ENCODE peak calls at places on chromosomes 6 and 20, in seven cellular contexts. One of them, this sample, is unnamed.

GRCh38 chr6:7471171-7471570 is 70.3 kb upstream of the DSP start:
- DNase-seq in activated T-cell treated with anti-CD3 and anti-CD28 coated beads, Interleukin-2, amount 50 U/mL, for 4 hours: no peak
- DNase-seq in A549: no peak
- DNase-seq in activated naive CD4-positive, alpha-beta T cell: no peak
- DNase-seq in OCI-M1: peak; percentile 79
- DNase-seq in GM04504: no peak
- DNase-seq in left ventricle myocardium inferior: no peak
- DNase-seq in this sample: no peak

GRCh38 chr20:1430004-1430451 is 36.6 kb downstream of the NSFL1C start:
- DNase-seq in activated T-cell treated with anti-CD3 and anti-CD28 coated beads, Interleukin-2, amount 50 U/mL, for 4 hours: no peak
- DNase-seq in A549: no peak
- DNase-seq in activated naive CD4-positive, alpha-beta T cell: no peak
- DNase-seq in OCI-M1: no peak
- DNase-seq in GM04504: peak; percentile 70
- DNase-seq in left ventricle myocardium inferior: no peak
- DNase-seq in this sample: peak; percentile 88

GRCh38 chr6:123393333-123393732 is 243.4 kb downstream of the TRDN start:
- DNase-seq in activated T-cell treated with anti-CD3 and anti-CD28 coated beads, Interleukin-2, amount 50 U/mL, for 4 hours: no peak
- DNase-seq in A549: peak; percentile 5
- DNase-seq in activated naive CD4-positive, alpha-beta T cell: no peak
- DNase-seq in OCI-M1: peak; percentile 82
- DNase-seq in GM04504: no peak
- DNase-seq in left ventricle myocardium inferior: no peak
- DNase-seq in this sample: no peak

GRCh38 chr6:157635388-157636244 is 187.4 kb upstream of the SNX9 start:
- DNase-seq in activated T-cell treated with anti-CD3 and anti-CD28 coated beads, Interleukin-2, amount 50 U/mL, for 4 hours: no peak
- DNase-seq in A549: no peak
- DNase-seq in activated naive CD4-positive, alpha-beta T cell: no peak
- DNase-seq in OCI-M1: no peak
- DNase-seq in GM04504: no peak
- DNase-seq in left ventricle myocardium inferior: no peak
- DNase-seq in this sample: no peak

GRCh38 chr6:138999949-139000725 is 12.1 kb upstream of the REPS1 start:
- DNase-seq in activated T-cell treated with anti-CD3 and anti-CD28 coated beads, Interleukin-2, amount 50 U/mL, for 4 hours: no peak
- DNase-seq in A549: no peak
- DNase-seq in activated naive CD4-positive, alpha-beta T cell: no peak
- DNase-seq in OCI-M1: no peak
- DNase-seq in GM04504: no peak
- DNase-seq in left ventricle myocardium inferior: no peak
- DNase-seq in this sample: no peak

GRCh38 chr6:56435326-56435725 is 187.9 kb upstream of the COL21A1 start:
- DNase-seq in activated T-cell treated with anti-CD3 and anti-CD28 coated beads, Interleukin-2, amount 50 U/mL, for 4 hours: no peak
- DNase-seq in A549: no peak
- DNase-seq in activated naive CD4-positive, alpha-beta T cell: no peak
- DNase-seq in OCI-M1: no peak
- DNase-seq in GM04504: no peak
- DNase-seq in left ventricle myocardium inferior: no peak
- DNase-seq in this sample: no peak

GRCh38 chr20:52830598-52830997 is 141.6 kb upstream of the TSHZ2 start:
- DNase-seq in activated T-cell treated with anti-CD3 and anti-CD28 coated beads, Interleukin-2, amount 50 U/mL, for 4 hours: no peak
- DNase-seq in A549: no peak
- DNase-seq in activated naive CD4-positive, alpha-beta T cell: no peak
- DNase-seq in OCI-M1: no peak
- DNase-seq in GM04504: no peak
- DNase-seq in left ventricle myocardium inferior: no peak
- DNase-seq in this sample: no peak

GRCh38 chr20:13220857-13221297 is at the start of gene ISM1:
- DNase-seq in activated T-cell treated with anti-CD3 and anti-CD28 coated beads, Interleukin-2, amount 50 U/mL, for 4 hours: peak; percentile 35
- DNase-seq in A549: peak; percentile 32
- DNase-seq in activated naive CD4-positive, alpha-beta T cell: no peak
- DNase-seq in OCI-M1: peak; percentile 30
- DNase-seq in GM04504: no peak
- DNase-seq in left ventricle myocardium inferior: no peak
- DNase-seq in this sample: no peak

GRCh38 chr6:68632620-68633195 is 2.4 kb upstream of the ADGRB3 start:
- DNase-seq in activated T-cell treated with anti-CD3 and anti-CD28 coated beads, Interleukin-2, amount 50 U/mL, for 4 hours: no peak
- DNase-seq in A549: no peak
- DNase-seq in activated naive CD4-positive, alpha-beta T cell: no peak
- DNase-seq in OCI-M1: peak; percentile 27
- DNase-seq in GM04504: no peak
- DNase-seq in left ventricle myocardium inferior: no peak
- DNase-seq in this sample: no peak

GRCh38 chr20:57657537-57658446 is 37.6 kb upstream of the ZBP1 start:
- DNase-seq in activated T-cell treated with anti-CD3 and anti-CD28 coated beads, Interleukin-2, amount 50 U/mL, for 4 hours: peak; percentile 34
- DNase-seq in A549: no peak
- DNase-seq in activated naive CD4-positive, alpha-beta T cell: no peak
- DNase-seq in OCI-M1: no peak
- DNase-seq in GM04504: no peak
- DNase-seq in left ventricle myocardium inferior: peak; percentile 73
- DNase-seq in this sample: no peak

GRCh38 chr20:11387189-11387754 is 530.4 kb upstream of the BTBD3 start:
- DNase-seq in activated T-cell treated with anti-CD3 and anti-CD28 coated beads, Interleukin-2, amount 50 U/mL, for 4 hours: no peak
- DNase-seq in A549: peak; percentile 93
- DNase-seq in activated naive CD4-positive, alpha-beta T cell: no peak
- DNase-seq in OCI-M1: no peak
- DNase-seq in GM04504: peak; percentile 71
- DNase-seq in left ventricle myocardium inferior: no peak
- DNase-seq in this sample: peak; percentile 36

GRCh38 chr6:48472121-48472520 is 361.1 kb upstream of the PTCHD4 start:
- DNase-seq in activated T-cell treated with anti-CD3 and anti-CD28 coated beads, Interleukin-2, amount 50 U/mL, for 4 hours: no peak
- DNase-seq in A549: no peak
- DNase-seq in activated naive CD4-positive, alpha-beta T cell: no peak
- DNase-seq in OCI-M1: peak; percentile 22
- DNase-seq in GM04504: no peak
- DNase-seq in left ventricle myocardium inferior: no peak
- DNase-seq in this sample: no peak

GRCh38 chr20:39222102-39222501 is 260.0 kb downstream of the DHX35 start:
- DNase-seq in activated T-cell treated with anti-CD3 and anti-CD28 coated beads, Interleukin-2, amount 50 U/mL, for 4 hours: no peak
- DNase-seq in A549: no peak
- DNase-seq in activated naive CD4-positive, alpha-beta T cell: no peak
- DNase-seq in OCI-M1: no peak
- DNase-seq in GM04504: no peak
- DNase-seq in left ventricle myocardium inferior: no peak
- DNase-seq in this sample: no peak

GRCh38 chr6:16222826-16223225 is 15.6 kb upstream of the GMPR start:
- DNase-seq in activated T-cell treated with anti-CD3 and anti-CD28 coated beads, Interleukin-2, amount 50 U/mL, for 4 hours: no peak
- DNase-seq in A549: no peak
- DNase-seq in activated naive CD4-positive, alpha-beta T cell: no peak
- DNase-seq in OCI-M1: no peak
- DNase-seq in GM04504: no peak
- DNase-seq in left ventricle myocardium inferior: no peak
- DNase-seq in this sample: no peak

This sample was measured in fibroblast of gingiva.